ENCODE peak calls at places on chromosome 11, in five cellular contexts. V is mucosa of descending colon, R is BJ, E is esophagus squamous epithelium, T is stomach. D is an unnamed sample.

GRCh38 chr11:86805873-86806310 is 5.5 kb downstream of the PRSS23 start:
- DNase-seq in T (no peak), V (no peak), E (no peak), R (no peak), D (peak; percentile 70)

GRCh38 chr11:44708523-44709280 is 18.1 kb upstream of the TSPAN18 start:
- DNase-seq in T (no peak), R (no peak), V (no peak), E (no peak), D (no peak)

GRCh38 chr11:80837051-80837450 is 1396.2 kb upstream of the TENM4 start:
- DNase-seq in E (no peak), R (no peak), T (no peak), V (no peak), D (no peak)

GRCh38 chr11:100876826-100877545 is 189.9 kb downstream of the ARHGAP42 start:
- DNase-seq in R (peak; percentile 87), E (no peak), V (no peak), T (no peak), D (peak; percentile 73)

GRCh38 chr11:67379061-67380058 is 6.0 kb upstream of the CLCF1 start:
- DNase-seq in R (no peak), V (no peak), E (no peak), T (no peak), D (peak; percentile 74)

GRCh38 chr11:129292768-129293167 is 82.9 kb upstream of the BARX2 start:
- DNase-seq in R (no peak), V (no peak), E (no peak), T (no peak), D (no peak)

GRCh38 chr11:122851366-122852011 is 13.2 kb downstream of the CRTAM start:
- DNase-seq in T (no peak), E (no peak), V (no peak), R (no peak), D (no peak)

GRCh38 chr11:109205312-109205711 is 216.7 kb upstream of the C11orf87 start:
- DNase-seq in V (no peak), T (no peak), R (no peak), E (no peak), D (no peak)

GRCh38 chr11:113176561-113176960 is 137.8 kb upstream of the TTC12 start:
- DNase-seq in R (peak; percentile 47), T (no peak), V (no peak), E (no peak), D (no peak)

GRCh38 chr11:125300791-125301218 is 136.3 kb downstream of the PKNOX2 start:
- DNase-seq in V (no peak), R (peak; percentile 27), T (no peak), E (no peak), D (peak; percentile 76)

GRCh38 chr11:61917357-61918109 is at the start of gene RAB3IL1:
- DNase-seq in V (peak; percentile 62), T (peak; percentile 56), E (no peak), R (no peak), D (no peak)

GRCh38 chr11:30758946-30759501 is 172.9 kb upstream of the MPPED2 start:
- DNase-seq in V (no peak), E (no peak), R (no peak), T (no peak), D (no peak)

GRCh38 chr11:118650366-118650765 is 29.1 kb downstream of the TREH start:
- DNase-seq in E (no peak), R (no peak), V (no peak), T (no peak), D (no peak)

GRCh38 chr11:103863497-103863896 is 172.9 kb upstream of the DDI1 start:
- DNase-seq in V (no peak), E (no peak), T (no peak), R (no peak), D (peak; percentile 70)

GRCh38 chr11:132253469-132254264 is 883.3 kb downstream of the NTM start:
- DNase-seq in E (no peak), T (no peak), R (no peak), V (no peak), D (no peak)

GRCh38 chr11:14669499-14669898 is 25.9 kb downstream of the PDE3B start:
- DNase-seq in T (no peak), R (no peak), V (no peak), E (no peak), D (no peak)

GRCh38 chr11:120326228-120326627 is 1.1 kb downstream of the TLCD5 start:
- DNase-seq in T (no peak), E (no peak), R (no peak), V (no peak), D (no peak)

GRCh38 chr11:120327311-120327710 is 2.2 kb downstream of the TLCD5 start:
- DNase-seq in V (no peak), E (no peak), T (no peak), R (no peak), D (no peak)

GRCh38 chr11:120326845-120327281 is 1.8 kb downstream of the TLCD5 start:
- DNase-seq in E (no peak), T (no peak), R (no peak), V (no peak), D (no peak)

GRCh38 chr11:120329556-120329955 is 4.5 kb downstream of the TLCD5 start:
- DNase-seq in V (no peak), E (no peak), R (no peak), T (no peak), D (no peak)

DNA sequence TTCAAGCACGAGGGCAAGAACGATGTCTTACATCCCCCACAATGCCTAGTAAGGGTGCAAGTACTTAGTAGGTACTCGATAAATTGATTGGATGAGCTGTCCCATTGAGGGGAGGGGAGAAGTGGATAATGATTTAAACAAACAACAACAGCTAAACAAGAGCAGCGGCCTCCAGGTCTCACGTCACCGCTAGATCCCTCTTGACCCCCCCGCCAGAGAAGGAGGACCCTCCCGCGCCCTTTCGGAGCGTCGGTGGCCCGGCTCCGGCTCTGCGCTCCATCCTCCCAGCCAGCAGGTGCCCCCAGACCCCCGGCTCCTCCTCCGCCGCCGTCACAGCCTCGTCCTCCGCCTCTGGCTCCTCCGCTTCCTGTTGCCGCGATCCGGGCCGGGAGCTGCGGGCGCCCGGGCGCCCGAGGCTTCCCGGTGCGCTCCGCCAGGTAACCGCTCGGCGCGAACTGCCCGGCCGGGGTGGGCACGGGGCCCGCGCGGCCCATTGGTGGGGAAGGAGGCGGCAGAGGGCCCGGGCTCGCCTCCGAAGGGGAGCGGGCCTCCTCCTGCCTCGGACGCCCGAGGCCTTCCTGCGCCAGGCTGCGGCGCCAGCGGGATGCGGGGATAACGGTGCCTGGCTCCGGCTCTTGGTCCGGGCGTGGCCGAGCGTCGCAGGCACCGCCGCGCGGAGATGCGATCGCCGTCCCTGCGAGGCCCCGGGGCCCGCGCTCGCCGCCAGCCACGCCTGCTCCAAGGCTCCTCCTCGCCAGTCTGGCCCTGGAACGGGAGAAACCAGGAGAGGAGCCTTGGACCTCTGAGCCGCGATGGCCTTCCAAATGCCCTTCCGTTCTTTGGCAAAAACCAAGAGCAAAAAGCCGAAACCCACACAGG is at the start of gene TLCD5:
- DNase-seq in R (no peak), E (no peak), V (peak; percentile 67), T (peak; percentile 55), D (peak; percentile 53)
- TF ChIP-seq CTCF in R (peak; percentile 33), E (no peak), V (no peak), T (no peak), D (no peak)

GRCh38 chr11:34063061-34063795 is 11.7 kb downstream of the CAPRIN1 start:
- DNase-seq in R (no peak), T (no peak), E (no peak), V (no peak), D (no peak)

GRCh38 chr11:34067383-34068065 is 16.0 kb downstream of the CAPRIN1 start:
- DNase-seq in E (no peak), T (no peak), R (no peak), V (no peak), D (no peak)

GRCh38 chr11:34064291-34064690 is 12.8 kb downstream of the CAPRIN1 start:
- DNase-seq in V (no peak), E (no peak), T (no peak), R (no peak), D (no peak)

GRCh38 chr11:34068098-34068497 is 16.6 kb downstream of the CAPRIN1 start:
- DNase-seq in R (no peak), E (no peak), T (no peak), V (no peak), D (peak; percentile 24)

GRCh38 chr11:34065505-34066203 is 14.1 kb downstream of the CAPRIN1 start:
- DNase-seq in R (no peak), E (no peak), T (no peak), V (no peak), D (no peak)
- TF ChIP-seq CTCF in R (no peak), E (peak; percentile 7), T (no peak), V (no peak), D (peak; percentile 31)

DNA sequence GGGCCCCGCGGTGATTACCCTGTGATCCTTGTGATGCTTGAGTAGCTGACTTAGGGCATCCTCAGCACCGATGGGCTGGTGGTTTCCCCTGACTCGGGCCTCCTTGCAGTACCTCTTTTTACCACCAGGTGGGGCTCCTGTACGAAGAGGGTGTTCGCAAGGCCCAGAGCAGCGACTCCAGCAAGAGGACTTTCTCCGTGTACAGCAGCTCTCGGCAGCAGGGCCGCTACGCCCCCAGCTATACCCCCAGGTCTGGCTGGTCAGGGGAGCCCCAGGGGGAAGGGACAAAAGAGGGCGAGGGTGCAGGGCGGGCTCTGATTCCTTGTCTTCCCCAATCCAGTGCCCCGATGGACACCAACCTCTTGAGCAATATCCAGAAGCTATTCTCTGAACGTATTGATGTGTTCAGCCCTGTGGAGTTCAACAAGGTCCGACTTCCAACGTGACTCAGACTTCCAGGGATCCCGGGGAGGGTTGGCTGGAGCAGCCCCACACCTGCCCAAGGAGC is 1.3 kb upstream of the TM7SF2 start:
- DNase-seq in R (no peak), V (peak; percentile 87), E (peak; percentile 61), T (peak; percentile 93), D (peak; percentile 78)
- TF ChIP-seq CTCF in R (peak; percentile 99), V (peak; percentile 100), E (peak; percentile 100), T (peak; percentile 100), D (peak; percentile 96)

GRCh38 chr11:32566527-32566926 is 17.1 kb upstream of the EIF3M start:
- DNase-seq in T (no peak), V (no peak), E (no peak), R (no peak), D (no peak)
- TF ChIP-seq CTCF in T (no peak), V (no peak), E (no peak), R (no peak), D (no peak)

GRCh38 chr11:22169833-22170232 is 23.1 kb upstream of the ANO5 start:
- DNase-seq in R (no peak), T (no peak), V (no peak), E (no peak), D (no peak)
- TF ChIP-seq CTCF in R (no peak), T (peak; percentile 20), V (no peak), E (no peak), D (no peak)

GRCh38 chr11:2395211-2395730 is 5.3 kb upstream of the TSSC4 start:
- DNase-seq in R (no peak), E (no peak), V (no peak), T (no peak), D (no peak)
- TF ChIP-seq CTCF in R (no peak), E (no peak), V (no peak), T (no peak), D (no peak)

DNA sequence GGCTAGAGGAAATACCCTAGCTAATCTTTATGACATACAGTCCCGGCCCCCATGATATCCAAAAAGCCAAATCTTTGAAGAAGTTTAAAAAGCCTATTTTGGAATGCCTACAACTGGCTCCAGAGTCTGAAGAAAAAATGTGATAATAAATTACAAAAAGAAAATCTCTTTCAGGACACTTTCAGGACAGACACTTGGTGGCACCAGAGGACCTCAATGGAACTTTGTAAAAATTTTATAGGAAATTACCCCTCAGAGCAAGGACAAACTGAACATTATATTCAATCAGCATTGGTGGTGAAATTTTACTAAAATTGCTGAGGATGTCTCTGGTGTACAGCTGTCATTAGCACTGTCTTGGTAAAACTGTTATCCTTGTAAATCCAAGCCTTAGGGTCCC is 81.0 kb downstream of the CCDC73 start:
- DNase-seq in E (no peak), R (no peak), T (no peak), V (no peak), D (peak; percentile 4)
- TF ChIP-seq CTCF in E (no peak), R (peak; percentile 18), T (no peak), V (no peak), D (peak; percentile 51)

D was measured in epithelial cell of esophagus.